ENCODE peak calls at places on chromosomes 4 and X, in six cellular contexts. G, V, Z, A, Y and C are unnamed samples.

GRCh38 chr4:2837110-2837903 is 6.3 kb upstream of the ADD1 start:
- DNase-seq in A (no peak), G (no peak), Z (no peak), V (no peak), Y (peak), C (no peak)

GRCh38 chrX:74449322-74449936 is 28.1 kb downstream of the SLC16A2 start:
- DNase-seq in G (peak), Y (no peak), V (peak), A (no peak), Z (no peak), C (no peak)

GRCh38 chr4:110614173-110614948 is 8.5 kb downstream of the PITX2 start:
- DNase-seq in A (peak), V (no peak), Y (no peak), Z (peak), G (no peak), C (no peak)

GRCh38 chrX:9746148-9746880 is 19.3 kb downstream of the GPR143 start:
- DNase-seq in V (no peak), Z (no peak), Y (no peak), G (no peak), A (peak), C (no peak)

GRCh38 chr4:7049295-7049694 is 6.1 kb downstream of the TADA2B start:
- DNase-seq in Y (no peak), A (no peak), G (no peak), Z (no peak), V (no peak), C (no peak)

GRCh38 chr4:40388248-40388647 is 53.1 kb downstream of the CHRNA9 start:
- DNase-seq in Y (no peak), Z (no peak), G (no peak), V (no peak), A (no peak), C (no peak)

GRCh38 chrX:40440841-40441240 is 139.9 kb upstream of the ATP6AP2 start:
- DNase-seq in V (no peak), A (no peak), Z (no peak), Y (no peak), G (no peak), C (no peak)

GRCh38 chr4:8308856-8309771 is 39.6 kb downstream of the HTRA3 start:
- DNase-seq in G (no peak), Y (no peak), Z (no peak), A (peak), V (no peak), C (no peak)

GRCh38 chr4:139229534-139230039 is 50.4 kb downstream of the MGARP start:
- DNase-seq in A (peak), Y (no peak), Z (no peak), G (peak), V (peak), C (peak)

GRCh38 chr4:33532821-33533220 is 2711.5 kb downstream of the ARAP2 start:
- DNase-seq in A (no peak), V (no peak), Z (no peak), G (no peak), Y (no peak), C (no peak)

GRCh38 chr4:145108128-145108527 is 10.0 kb downstream of the ABCE1 start:
- DNase-seq in V (no peak), G (no peak), Z (no peak), A (no peak), Y (no peak), C (no peak)

GRCh38 chr4:110132822-110133719 is 65.3 kb downstream of the ELOVL6 start:
- DNase-seq in Z (no peak), Y (peak), G (peak), A (no peak), V (no peak), C (no peak)

GRCh38 chr4:40264995-40265909 is 68.4 kb downstream of the RHOH start:
- DNase-seq in Z (no peak), G (no peak), Y (peak), V (no peak), A (peak), C (no peak)

GRCh38 chr4:26263165-26263564 is 57.6 kb upstream of the RBPJ start:
- DNase-seq in G (no peak), Y (no peak), Z (no peak), V (no peak), A (no peak), C (peak)

GRCh38 chr4:134885436-134885835 is 683.8 kb upstream of the PABPC4L start:
- DNase-seq in Y (no peak), G (no peak), V (no peak), A (peak), Z (no peak), C (no peak)

GRCh38 chrX:132270699-132271098 is 51.5 kb upstream of the RAP2C start:
- DNase-seq in Z (no peak), Y (peak), G (no peak), V (no peak), A (peak), C (no peak)

GRCh38 chrX:11533211-11533651 is 132.5 kb downstream of the ARHGAP6 start:
- DNase-seq in Y (no peak), A (peak), V (peak), G (no peak), Z (no peak), C (peak)

GRCh38 chr4:98679738-98680137 is 21.3 kb upstream of the TSPAN5 start:
- DNase-seq in A (no peak), G (no peak), Y (no peak), Z (no peak), V (no peak), C (no peak)

GRCh38 chr4:42543126-42543525 is 113.8 kb downstream of the ATP8A1 start:
- DNase-seq in G (no peak), Z (no peak), V (no peak), Y (no peak), A (no peak), C (no peak)

GRCh38 chr4:39023059-39023458 is 9.2 kb downstream of the TMEM156 start:
- DNase-seq in Z (no peak), Y (no peak), V (no peak), G (no peak), A (peak), C (no peak)